ENCODE peak calls at places on chromosomes 5 and 9, in six cellular contexts. One of them, this sample, is unnamed.

GRCh38 chr5:96626956-96627355 is 35.2 kb upstream of the CAST start:
- DNase-seq in naive thymus-derived CD8-positive, alpha-beta T cell: no peak
- DNase-seq in stimulated activated CD8-positive, alpha-beta memory T cell treated with anti-CD3 and anti-CD28 coated beads, Interleukin-2, amount 100 ng/mL, for 1 hour: no peak
- DNase-seq in GM20000: no peak
- DNase-seq in stimulated activated CD4-positive, alpha-beta T cell treated with anti-CD3 and anti-CD28 coated beads, Interleukin-12 subunit alpha, Interleukin-12 subunit beta, amount 100 ng/mL, for 4 hours: no peak
- DNase-seq in 8988T: no peak
- DNase-seq in this sample: no peak

GRCh38 chr5:145350501-145350900 is 484.6 kb downstream of the PRELID2 start:
- DNase-seq in naive thymus-derived CD8-positive, alpha-beta T cell: no peak
- DNase-seq in stimulated activated CD8-positive, alpha-beta memory T cell treated with anti-CD3 and anti-CD28 coated beads, Interleukin-2, amount 100 ng/mL, for 1 hour: no peak
- DNase-seq in stimulated activated CD4-positive, alpha-beta T cell treated with anti-CD3 and anti-CD28 coated beads, Interleukin-12 subunit alpha, Interleukin-12 subunit beta, amount 100 ng/mL, for 4 hours: no peak
- DNase-seq in GM20000: no peak
- DNase-seq in 8988T: no peak
- DNase-seq in this sample: no peak

GRCh38 chr9:74066128-74066527 is 431.0 kb upstream of the RORB start:
- DNase-seq in stimulated activated CD4-positive, alpha-beta T cell treated with anti-CD3 and anti-CD28 coated beads, Interleukin-12 subunit alpha, Interleukin-12 subunit beta, amount 100 ng/mL, for 4 hours: no peak
- DNase-seq in GM20000: no peak
- DNase-seq in naive thymus-derived CD8-positive, alpha-beta T cell: no peak
- DNase-seq in 8988T: no peak
- DNase-seq in stimulated activated CD8-positive, alpha-beta memory T cell treated with anti-CD3 and anti-CD28 coated beads, Interleukin-2, amount 100 ng/mL, for 1 hour: no peak
- DNase-seq in this sample: no peak

GRCh38 chr9:114316605-114317230 is 6.2 kb upstream of the ORM1 start:
- DNase-seq in stimulated activated CD8-positive, alpha-beta memory T cell treated with anti-CD3 and anti-CD28 coated beads, Interleukin-2, amount 100 ng/mL, for 1 hour: no peak
- DNase-seq in stimulated activated CD4-positive, alpha-beta T cell treated with anti-CD3 and anti-CD28 coated beads, Interleukin-12 subunit alpha, Interleukin-12 subunit beta, amount 100 ng/mL, for 4 hours: no peak
- DNase-seq in naive thymus-derived CD8-positive, alpha-beta T cell: no peak
- DNase-seq in GM20000: no peak
- DNase-seq in 8988T: no peak
- DNase-seq in this sample: no peak

GRCh38 chr5:108361771-108362170 is 20.1 kb downstream of the FBXL17 start:
- DNase-seq in 8988T: no peak
- DNase-seq in naive thymus-derived CD8-positive, alpha-beta T cell: no peak
- DNase-seq in stimulated activated CD4-positive, alpha-beta T cell treated with anti-CD3 and anti-CD28 coated beads, Interleukin-12 subunit alpha, Interleukin-12 subunit beta, amount 100 ng/mL, for 4 hours: no peak
- DNase-seq in stimulated activated CD8-positive, alpha-beta memory T cell treated with anti-CD3 and anti-CD28 coated beads, Interleukin-2, amount 100 ng/mL, for 1 hour: no peak
- DNase-seq in GM20000: no peak
- DNase-seq in this sample: no peak

GRCh38 chr9:131677445-131678180 is 62.3 kb downstream of the RAPGEF1 start:
- DNase-seq in stimulated activated CD4-positive, alpha-beta T cell treated with anti-CD3 and anti-CD28 coated beads, Interleukin-12 subunit alpha, Interleukin-12 subunit beta, amount 100 ng/mL, for 4 hours: no peak
- DNase-seq in stimulated activated CD8-positive, alpha-beta memory T cell treated with anti-CD3 and anti-CD28 coated beads, Interleukin-2, amount 100 ng/mL, for 1 hour: no peak
- DNase-seq in naive thymus-derived CD8-positive, alpha-beta T cell: no peak
- DNase-seq in 8988T: no peak
- DNase-seq in GM20000: peak; percentile 59
- DNase-seq in this sample: no peak

GRCh38 chr9:74729129-74729710 is 158.5 kb downstream of the TRPM6 start:
- DNase-seq in stimulated activated CD8-positive, alpha-beta memory T cell treated with anti-CD3 and anti-CD28 coated beads, Interleukin-2, amount 100 ng/mL, for 1 hour: no peak
- DNase-seq in naive thymus-derived CD8-positive, alpha-beta T cell: no peak
- DNase-seq in 8988T: no peak
- DNase-seq in stimulated activated CD4-positive, alpha-beta T cell treated with anti-CD3 and anti-CD28 coated beads, Interleukin-12 subunit alpha, Interleukin-12 subunit beta, amount 100 ng/mL, for 4 hours: no peak
- DNase-seq in GM20000: no peak
- DNase-seq in this sample: no peak

GRCh38 chr5:66915531-66915930 is 281.1 kb downstream of the CD180 start:
- DNase-seq in 8988T: no peak
- DNase-seq in naive thymus-derived CD8-positive, alpha-beta T cell: no peak
- DNase-seq in GM20000: no peak
- DNase-seq in stimulated activated CD8-positive, alpha-beta memory T cell treated with anti-CD3 and anti-CD28 coated beads, Interleukin-2, amount 100 ng/mL, for 1 hour: no peak
- DNase-seq in stimulated activated CD4-positive, alpha-beta T cell treated with anti-CD3 and anti-CD28 coated beads, Interleukin-12 subunit alpha, Interleukin-12 subunit beta, amount 100 ng/mL, for 4 hours: no peak
- DNase-seq in this sample: no peak

GRCh38 chr9:4096121-4096520 is 203.7 kb downstream of the GLIS3 start:
- DNase-seq in stimulated activated CD4-positive, alpha-beta T cell treated with anti-CD3 and anti-CD28 coated beads, Interleukin-12 subunit alpha, Interleukin-12 subunit beta, amount 100 ng/mL, for 4 hours: no peak
- DNase-seq in GM20000: no peak
- DNase-seq in stimulated activated CD8-positive, alpha-beta memory T cell treated with anti-CD3 and anti-CD28 coated beads, Interleukin-2, amount 100 ng/mL, for 1 hour: no peak
- DNase-seq in 8988T: no peak
- DNase-seq in naive thymus-derived CD8-positive, alpha-beta T cell: no peak
- DNase-seq in this sample: no peak

GRCh38 chr5:115551415-115551814 is 6.8 kb upstream of the FEM1C start:
- DNase-seq in stimulated activated CD8-positive, alpha-beta memory T cell treated with anti-CD3 and anti-CD28 coated beads, Interleukin-2, amount 100 ng/mL, for 1 hour: no peak
- DNase-seq in GM20000: peak; percentile 13
- DNase-seq in stimulated activated CD4-positive, alpha-beta T cell treated with anti-CD3 and anti-CD28 coated beads, Interleukin-12 subunit alpha, Interleukin-12 subunit beta, amount 100 ng/mL, for 4 hours: no peak
- DNase-seq in 8988T: no peak
- DNase-seq in naive thymus-derived CD8-positive, alpha-beta T cell: no peak
- DNase-seq in this sample: no peak

GRCh38 chr5:98349251-98349989 is 424.0 kb upstream of the RGMB start:
- DNase-seq in GM20000: no peak
- DNase-seq in naive thymus-derived CD8-positive, alpha-beta T cell: no peak
- DNase-seq in 8988T: no peak
- DNase-seq in stimulated activated CD8-positive, alpha-beta memory T cell treated with anti-CD3 and anti-CD28 coated beads, Interleukin-2, amount 100 ng/mL, for 1 hour: no peak
- DNase-seq in stimulated activated CD4-positive, alpha-beta T cell treated with anti-CD3 and anti-CD28 coated beads, Interleukin-12 subunit alpha, Interleukin-12 subunit beta, amount 100 ng/mL, for 4 hours: no peak
- DNase-seq in this sample: no peak

GRCh38 chr5:61162832-61163567 is 732 bp upstream of the SMIM15 start:
- DNase-seq in stimulated activated CD4-positive, alpha-beta T cell treated with anti-CD3 and anti-CD28 coated beads, Interleukin-12 subunit alpha, Interleukin-12 subunit beta, amount 100 ng/mL, for 4 hours: no peak
- DNase-seq in stimulated activated CD8-positive, alpha-beta memory T cell treated with anti-CD3 and anti-CD28 coated beads, Interleukin-2, amount 100 ng/mL, for 1 hour: no peak
- DNase-seq in 8988T: no peak
- DNase-seq in GM20000: peak; percentile 32
- DNase-seq in naive thymus-derived CD8-positive, alpha-beta T cell: no peak
- DNase-seq in this sample: no peak

GRCh38 chr9:69036319-69036718 is 767 bp downstream of the FXN start:
- DNase-seq in 8988T: no peak
- DNase-seq in stimulated activated CD8-positive, alpha-beta memory T cell treated with anti-CD3 and anti-CD28 coated beads, Interleukin-2, amount 100 ng/mL, for 1 hour: no peak
- DNase-seq in naive thymus-derived CD8-positive, alpha-beta T cell: no peak
- DNase-seq in stimulated activated CD4-positive, alpha-beta T cell treated with anti-CD3 and anti-CD28 coated beads, Interleukin-12 subunit alpha, Interleukin-12 subunit beta, amount 100 ng/mL, for 4 hours: peak; percentile 21
- DNase-seq in GM20000: peak; percentile 56
- DNase-seq in this sample: no peak

GRCh38 chr9:34862043-34862442 is 96.0 kb upstream of the PHF24 start:
- DNase-seq in stimulated activated CD4-positive, alpha-beta T cell treated with anti-CD3 and anti-CD28 coated beads, Interleukin-12 subunit alpha, Interleukin-12 subunit beta, amount 100 ng/mL, for 4 hours: no peak
- DNase-seq in 8988T: no peak
- DNase-seq in GM20000: no peak
- DNase-seq in stimulated activated CD8-positive, alpha-beta memory T cell treated with anti-CD3 and anti-CD28 coated beads, Interleukin-2, amount 100 ng/mL, for 1 hour: no peak
- DNase-seq in naive thymus-derived CD8-positive, alpha-beta T cell: no peak
- DNase-seq in this sample: no peak

GRCh38 chr5:148864113-148864841 is 37.9 kb downstream of the ADRB2 start:
- DNase-seq in GM20000: no peak
- DNase-seq in stimulated activated CD4-positive, alpha-beta T cell treated with anti-CD3 and anti-CD28 coated beads, Interleukin-12 subunit alpha, Interleukin-12 subunit beta, amount 100 ng/mL, for 4 hours: no peak
- DNase-seq in stimulated activated CD8-positive, alpha-beta memory T cell treated with anti-CD3 and anti-CD28 coated beads, Interleukin-2, amount 100 ng/mL, for 1 hour: no peak
- DNase-seq in naive thymus-derived CD8-positive, alpha-beta T cell: no peak
- DNase-seq in 8988T: no peak
- DNase-seq in this sample: no peak

GRCh38 chr5:10421841-10422691 is 19.6 kb upstream of the ROPN1L start:
- DNase-seq in stimulated activated CD8-positive, alpha-beta memory T cell treated with anti-CD3 and anti-CD28 coated beads, Interleukin-2, amount 100 ng/mL, for 1 hour: no peak
- DNase-seq in GM20000: no peak
- DNase-seq in 8988T: no peak
- DNase-seq in naive thymus-derived CD8-positive, alpha-beta T cell: peak; percentile 23
- DNase-seq in stimulated activated CD4-positive, alpha-beta T cell treated with anti-CD3 and anti-CD28 coated beads, Interleukin-12 subunit alpha, Interleukin-12 subunit beta, amount 100 ng/mL, for 4 hours: no peak
- DNase-seq in this sample: no peak

GRCh38 chr9:89603629-89604462 is 966 bp upstream of the GADD45G start:
- DNase-seq in stimulated activated CD4-positive, alpha-beta T cell treated with anti-CD3 and anti-CD28 coated beads, Interleukin-12 subunit alpha, Interleukin-12 subunit beta, amount 100 ng/mL, for 4 hours: peak; percentile 42
- DNase-seq in stimulated activated CD8-positive, alpha-beta memory T cell treated with anti-CD3 and anti-CD28 coated beads, Interleukin-2, amount 100 ng/mL, for 1 hour: no peak
- DNase-seq in naive thymus-derived CD8-positive, alpha-beta T cell: peak; percentile 37
- DNase-seq in 8988T: peak; percentile 39
- DNase-seq in GM20000: peak; percentile 60
- DNase-seq in this sample: peak; percentile 85

GRCh38 chr5:162796507-162796906 is 640.9 kb upstream of the CCNG1 start:
- DNase-seq in stimulated activated CD8-positive, alpha-beta memory T cell treated with anti-CD3 and anti-CD28 coated beads, Interleukin-2, amount 100 ng/mL, for 1 hour: no peak
- DNase-seq in naive thymus-derived CD8-positive, alpha-beta T cell: no peak
- DNase-seq in stimulated activated CD4-positive, alpha-beta T cell treated with anti-CD3 and anti-CD28 coated beads, Interleukin-12 subunit alpha, Interleukin-12 subunit beta, amount 100 ng/mL, for 4 hours: no peak
- DNase-seq in 8988T: no peak
- DNase-seq in GM20000: no peak
- DNase-seq in this sample: no peak

GRCh38 chr5:149062371-149063016 is 368 bp downstream of the SH3TC2 start:
- DNase-seq in stimulated activated CD4-positive, alpha-beta T cell treated with anti-CD3 and anti-CD28 coated beads, Interleukin-12 subunit alpha, Interleukin-12 subunit beta, amount 100 ng/mL, for 4 hours: no peak
- DNase-seq in stimulated activated CD8-positive, alpha-beta memory T cell treated with anti-CD3 and anti-CD28 coated beads, Interleukin-2, amount 100 ng/mL, for 1 hour: no peak
- DNase-seq in naive thymus-derived CD8-positive, alpha-beta T cell: no peak
- DNase-seq in GM20000: no peak
- DNase-seq in 8988T: peak; percentile 56
- DNase-seq in this sample: no peak

GRCh38 chr5:174177976-174178600 is 132.6 kb downstream of the NSG2 start:
- DNase-seq in stimulated activated CD4-positive, alpha-beta T cell treated with anti-CD3 and anti-CD28 coated beads, Interleukin-12 subunit alpha, Interleukin-12 subunit beta, amount 100 ng/mL, for 4 hours: no peak
- DNase-seq in stimulated activated CD8-positive, alpha-beta memory T cell treated with anti-CD3 and anti-CD28 coated beads, Interleukin-2, amount 100 ng/mL, for 1 hour: no peak
- DNase-seq in 8988T: no peak
- DNase-seq in naive thymus-derived CD8-positive, alpha-beta T cell: no peak
- DNase-seq in GM20000: no peak
- DNase-seq in this sample: no peak

GRCh38 chr5:124743534-124744169 is 2.8 kb downstream of the ZNF608 start:
- DNase-seq in naive thymus-derived CD8-positive, alpha-beta T cell: no peak
- DNase-seq in GM20000: no peak
- DNase-seq in stimulated activated CD8-positive, alpha-beta memory T cell treated with anti-CD3 and anti-CD28 coated beads, Interleukin-2, amount 100 ng/mL, for 1 hour: no peak
- DNase-seq in 8988T: no peak
- DNase-seq in stimulated activated CD4-positive, alpha-beta T cell treated with anti-CD3 and anti-CD28 coated beads, Interleukin-12 subunit alpha, Interleukin-12 subunit beta, amount 100 ng/mL, for 4 hours: no peak
- DNase-seq in this sample: no peak

GRCh38 chr9:92293075-92293354 is 482 bp downstream of the IARS1 start:
- DNase-seq in GM20000: no peak
- DNase-seq in stimulated activated CD4-positive, alpha-beta T cell treated with anti-CD3 and anti-CD28 coated beads, Interleukin-12 subunit alpha, Interleukin-12 subunit beta, amount 100 ng/mL, for 4 hours: no peak
- DNase-seq in 8988T: no peak
- DNase-seq in naive thymus-derived CD8-positive, alpha-beta T cell: no peak
- DNase-seq in stimulated activated CD8-positive, alpha-beta memory T cell treated with anti-CD3 and anti-CD28 coated beads, Interleukin-2, amount 100 ng/mL, for 1 hour: no peak
- DNase-seq in this sample: no peak

GRCh38 chr9:125177888-125178287 is 11.7 kb downstream of the PPP6C start:
- DNase-seq in stimulated activated CD4-positive, alpha-beta T cell treated with anti-CD3 and anti-CD28 coated beads, Interleukin-12 subunit alpha, Interleukin-12 subunit beta, amount 100 ng/mL, for 4 hours: no peak
- DNase-seq in GM20000: no peak
- DNase-seq in 8988T: no peak
- DNase-seq in stimulated activated CD8-positive, alpha-beta memory T cell treated with anti-CD3 and anti-CD28 coated beads, Interleukin-2, amount 100 ng/mL, for 1 hour: no peak
- DNase-seq in naive thymus-derived CD8-positive, alpha-beta T cell: no peak
- DNase-seq in this sample: no peak

GRCh38 chr5:54217826-54218503 is 92.4 kb downstream of the ARL15 start:
- DNase-seq in stimulated activated CD4-positive, alpha-beta T cell treated with anti-CD3 and anti-CD28 coated beads, Interleukin-12 subunit alpha, Interleukin-12 subunit beta, amount 100 ng/mL, for 4 hours: no peak
- DNase-seq in 8988T: no peak
- DNase-seq in naive thymus-derived CD8-positive, alpha-beta T cell: peak; percentile 27
- DNase-seq in GM20000: peak; percentile 16
- DNase-seq in stimulated activated CD8-positive, alpha-beta memory T cell treated with anti-CD3 and anti-CD28 coated beads, Interleukin-2, amount 100 ng/mL, for 1 hour: no peak
- DNase-seq in this sample: peak; percentile 23

GRCh38 chr9:131801811-131802210 is 61.9 kb upstream of the RAPGEF1 start:
- DNase-seq in naive thymus-derived CD8-positive, alpha-beta T cell: no peak
- DNase-seq in GM20000: no peak
- DNase-seq in stimulated activated CD4-positive, alpha-beta T cell treated with anti-CD3 and anti-CD28 coated beads, Interleukin-12 subunit alpha, Interleukin-12 subunit beta, amount 100 ng/mL, for 4 hours: no peak
- DNase-seq in stimulated activated CD8-positive, alpha-beta memory T cell treated with anti-CD3 and anti-CD28 coated beads, Interleukin-2, amount 100 ng/mL, for 1 hour: no peak
- DNase-seq in 8988T: no peak
- DNase-seq in this sample: no peak

GRCh38 chr5:158770506-158770905 is 329.2 kb downstream of the EBF1 start:
- DNase-seq in GM20000: peak; percentile 5
- DNase-seq in naive thymus-derived CD8-positive, alpha-beta T cell: no peak
- DNase-seq in 8988T: no peak
- DNase-seq in stimulated activated CD4-positive, alpha-beta T cell treated with anti-CD3 and anti-CD28 coated beads, Interleukin-12 subunit alpha, Interleukin-12 subunit beta, amount 100 ng/mL, for 4 hours: no peak
- DNase-seq in stimulated activated CD8-positive, alpha-beta memory T cell treated with anti-CD3 and anti-CD28 coated beads, Interleukin-2, amount 100 ng/mL, for 1 hour: no peak
- DNase-seq in this sample: no peak

GRCh38 chr5:92616085-92616484 is 964.9 kb downstream of the NR2F1-AS1 start:
- DNase-seq in naive thymus-derived CD8-positive, alpha-beta T cell: no peak
- DNase-seq in GM20000: no peak
- DNase-seq in stimulated activated CD4-positive, alpha-beta T cell treated with anti-CD3 and anti-CD28 coated beads, Interleukin-12 subunit alpha, Interleukin-12 subunit beta, amount 100 ng/mL, for 4 hours: no peak
- DNase-seq in 8988T: no peak
- DNase-seq in stimulated activated CD8-positive, alpha-beta memory T cell treated with anti-CD3 and anti-CD28 coated beads, Interleukin-2, amount 100 ng/mL, for 1 hour: no peak
- DNase-seq in this sample: no peak

GRCh38 chr9:98135938-98136337 is 16.9 kb upstream of the TRIM14 start:
- DNase-seq in 8988T: no peak
- DNase-seq in naive thymus-derived CD8-positive, alpha-beta T cell: no peak
- DNase-seq in GM20000: no peak
- DNase-seq in stimulated activated CD4-positive, alpha-beta T cell treated with anti-CD3 and anti-CD28 coated beads, Interleukin-12 subunit alpha, Interleukin-12 subunit beta, amount 100 ng/mL, for 4 hours: no peak
- DNase-seq in stimulated activated CD8-positive, alpha-beta memory T cell treated with anti-CD3 and anti-CD28 coated beads, Interleukin-2, amount 100 ng/mL, for 1 hour: no peak
- DNase-seq in this sample: no peak

GRCh38 chr5:137036630-137037029 is 462.5 kb downstream of the SPOCK1 start:
- DNase-seq in stimulated activated CD8-positive, alpha-beta memory T cell treated with anti-CD3 and anti-CD28 coated beads, Interleukin-2, amount 100 ng/mL, for 1 hour: no peak
- DNase-seq in naive thymus-derived CD8-positive, alpha-beta T cell: no peak
- DNase-seq in GM20000: no peak
- DNase-seq in stimulated activated CD4-positive, alpha-beta T cell treated with anti-CD3 and anti-CD28 coated beads, Interleukin-12 subunit alpha, Interleukin-12 subunit beta, amount 100 ng/mL, for 4 hours: no peak
- DNase-seq in 8988T: no peak
- DNase-seq in this sample: peak; percentile 91